ENCODE peak calls at places on chromosomes 7 and 10, in six cellular contexts. C, H, T, J, N and P are unnamed samples.

GRCh38 chr10:49331431-49331830 is 32.5 kb downstream of the C10orf71 start:
- DNase-seq in C (no peak), H (no peak), T (no peak), J (no peak), N (no peak), P (no peak)

GRCh38 chr10:132058793-132059759 is 6.7 kb upstream of the JAKMIP3 start:
- DNase-seq in C (no peak), H (no peak), T (no peak), J (no peak), N (no peak), P (no peak)

GRCh38 chr7:22645418-22646181 is 81.4 kb upstream of the IL6 start:
- DNase-seq in C (no peak), H (no peak), T (no peak), J (no peak), N (no peak), P (no peak)

GRCh38 chr7:14054125-14054524 is 64.7 kb upstream of the ETV1 start:
- DNase-seq in C (no peak), H (no peak), T (no peak), J (no peak), N (no peak), P (no peak)

GRCh38 chr7:2941201-2941859 is 97.2 kb upstream of the GNA12 start:
- DNase-seq in C (no peak), H (no peak), T (no peak), J (no peak), N (no peak), P (no peak)

GRCh38 chr10:89389254-89389653 is 3.2 kb upstream of the IFIT1 start:
- DNase-seq in C (no peak), H (no peak), T (no peak), J (peak; percentile 48), N (peak; percentile 42), P (peak; percentile 31)

GRCh38 chr10:88120599-88121333 is 257.3 kb downstream of the PTEN start:
- DNase-seq in C (no peak), H (no peak), T (no peak), J (no peak), N (no peak), P (no peak)

GRCh38 chr7:54796150-54796549 is 37.1 kb upstream of the SEC61G start:
- DNase-seq in C (no peak), H (peak; percentile 6), T (no peak), J (peak; percentile 20), N (peak; percentile 89), P (no peak)

GRCh38 chr10:18610517-18610916 is 40.9 kb downstream of the NSUN6 start:
- DNase-seq in C (no peak), H (no peak), T (no peak), J (peak; percentile 87), N (peak; percentile 85), P (peak; percentile 91)

GRCh38 chr10:52031771-52032170 is 282.3 kb upstream of the DKK1 start:
- DNase-seq in C (no peak), H (no peak), T (no peak), J (peak; percentile 12), N (peak; percentile 38), P (no peak)

GRCh38 chr7:41096921-41097320 is 606.0 kb downstream of the INHBA start:
- DNase-seq in C (no peak), H (no peak), T (peak; percentile 87), J (peak; percentile 98), N (no peak), P (no peak)

GRCh38 chr7:35003679-35004278 is 33.5 kb downstream of the DPY19L1 start:
- DNase-seq in C (no peak), H (peak; percentile 92), T (peak; percentile 41), J (peak; percentile 90), N (peak; percentile 73), P (peak; percentile 99)

GRCh38 chr7:87218941-87219544 is 489 bp downstream of the TMEM243 start:
- DNase-seq in C (peak; percentile 80), H (no peak), T (no peak), J (peak; percentile 34), N (peak; percentile 59), P (no peak)

GRCh38 chr10:123655763-123656162 is 10.4 kb upstream of the GPR26 start:
- DNase-seq in C (no peak), H (no peak), T (no peak), J (no peak), N (no peak), P (no peak)

GRCh38 chr10:118430190-118430589 is 88.1 kb upstream of the FAM204A start:
- DNase-seq in C (no peak), H (no peak), T (no peak), J (no peak), N (no peak), P (no peak)

GRCh38 chr7:107857541-107857912 is 33.5 kb upstream of the DLD start:
- DNase-seq in C (no peak), H (no peak), T (no peak), J (peak; percentile 33), N (no peak), P (peak; percentile 28)

GRCh38 chr10:29470355-29470705 is 164.4 kb downstream of the SVIL start:
- DNase-seq in C (peak; percentile 68), H (no peak), T (no peak), J (no peak), N (no peak), P (no peak)

GRCh38 chr7:30973791-30974604 is 10.2 kb downstream of the GHRHR start:
- DNase-seq in C (no peak), H (no peak), T (no peak), J (no peak), N (no peak), P (no peak)

GRCh38 chr10:86659721-86660438 is 5.5 kb downstream of the OPN4 start:
- DNase-seq in C (peak; percentile 44), H (no peak), T (no peak), J (no peak), N (no peak), P (no peak)

GRCh38 chr7:70383947-70384475 is 747.9 kb upstream of the GALNT17 start:
- DNase-seq in C (no peak), H (no peak), T (no peak), J (no peak), N (no peak), P (no peak)

GRCh38 chr10:104120903-104121484 is 977 bp upstream of the SFR1 start:
- DNase-seq in C (peak; percentile 90), H (peak; percentile 9), T (peak; percentile 84), J (peak; percentile 96), N (peak; percentile 95), P (peak; percentile 90)

GRCh38 chr7:74479961-74480829 is 26.5 kb downstream of the GTF2IRD1 start:
- DNase-seq in C (peak; percentile 96), H (peak; percentile 91), T (peak; percentile 47), J (peak; percentile 93), N (peak; percentile 95), P (no peak)

GRCh38 chr10:36802523-36803153 is 322.8 kb upstream of the ANKRD30A start:
- DNase-seq in C (no peak), H (peak; percentile 44), T (no peak), J (peak; percentile 19), N (peak; percentile 1), P (no peak)

GRCh38 chr7:37756797-37757551 is 73.4 kb downstream of the GPR141 start:
- DNase-seq in C (no peak), H (no peak), T (no peak), J (no peak), N (no peak), P (no peak)

GRCh38 chr10:71536332-71536731 is 139.6 kb downstream of the CDH23 start:
- DNase-seq in C (no peak), H (no peak), T (no peak), J (no peak), N (no peak), P (no peak)

GRCh38 chr10:32141018-32141807 is 85.0 kb upstream of the KIF5B start:
- DNase-seq in C (no peak), H (no peak), T (no peak), J (peak; percentile 33), N (no peak), P (peak; percentile 30)

GRCh38 chr10:127919418-127920191 is 12.7 kb downstream of the PTPRE start:
- DNase-seq in C (no peak), H (no peak), T (no peak), J (peak; percentile 37), N (peak; percentile 63), P (no peak)

GRCh38 chr10:45379891-45380540 is 6.0 kb downstream of the ALOX5 start:
- DNase-seq in C (no peak), H (no peak), T (no peak), J (no peak), N (no peak), P (no peak)

GRCh38 chr10:94315975-94316464 is 46.7 kb downstream of the NOC3L start:
- DNase-seq in C (no peak), H (no peak), T (no peak), J (peak; percentile 76), N (peak; percentile 93), P (no peak)

GRCh38 chr10:25907247-25907646 is 26.8 kb upstream of the MYO3A start:
- DNase-seq in C (no peak), H (no peak), T (no peak), J (no peak), N (no peak), P (no peak)

GRCh38 chr7:143318661-143319060 is 2.8 kb downstream of the CLCN1 start:
- DNase-seq in C (peak; percentile 81), H (no peak), T (no peak), J (peak; percentile 49), N (peak; percentile 86), P (no peak)